ENCODE peak calls at places on chromosomes 12 and 14, in six cellular contexts. One of them, this sample, is unnamed.

GRCh38 chr12:75452675-75453330 is 27.8 kb upstream of the GLIPR1 start:
- DNase-seq in K562: no peak
- DNase-seq in WTC11: no peak
- DNase-seq in H1: no peak
- DNase-seq in HCT116: no peak
- DNase-seq in HepG2: no peak
- DNase-seq in this sample: no peak

GRCh38 chr12:48956279-48957140 is 777 bp downstream of the ARF3 start:
- DNase-seq in K562: peak
- DNase-seq in HepG2: peak
- DNase-seq in H1: peak
- DNase-seq in WTC11: peak
- DNase-seq in HCT116: peak
- DNase-seq in this sample: peak

GRCh38 chr14:53525608-53526007 is 372.5 kb upstream of the DDHD1 start:
- DNase-seq in K562: no peak
- DNase-seq in H1: no peak
- DNase-seq in WTC11: no peak
- DNase-seq in HCT116: no peak
- DNase-seq in HepG2: no peak
- DNase-seq in this sample: no peak

GRCh38 chr14:62759796-62760195 is 285.5 kb downstream of the KCNH5 start:
- DNase-seq in HCT116: no peak
- DNase-seq in K562: no peak
- DNase-seq in HepG2: no peak
- DNase-seq in H1: no peak
- DNase-seq in WTC11: peak
- DNase-seq in this sample: no peak

GRCh38 chr12:2877959-2878732 is 1.1 kb downstream of the RHNO1 start:
- DNase-seq in WTC11: no peak
- DNase-seq in H1: no peak
- DNase-seq in K562: no peak
- DNase-seq in HepG2: no peak
- DNase-seq in HCT116: no peak
- DNase-seq in this sample: no peak

GRCh38 chr12:49279706-49280159 is 14.9 kb downstream of the TUBA1C start:
- DNase-seq in HepG2: peak
- DNase-seq in HCT116: no peak
- DNase-seq in WTC11: no peak
- DNase-seq in H1: no peak
- DNase-seq in K562: no peak
- DNase-seq in this sample: no peak

GRCh38 chr12:102343361-102344121 is 136.8 kb downstream of the IGF1 start:
- DNase-seq in HCT116: no peak
- DNase-seq in K562: peak
- DNase-seq in H1: no peak
- DNase-seq in WTC11: no peak
- DNase-seq in HepG2: peak
- DNase-seq in this sample: no peak

GRCh38 chr12:15627995-15628945 is 160.9 kb downstream of the EPS8 start:
- DNase-seq in WTC11: no peak
- DNase-seq in HCT116: no peak
- DNase-seq in HepG2: peak
- DNase-seq in H1: no peak
- DNase-seq in K562: no peak
- DNase-seq in this sample: no peak

GRCh38 chr12:639566-639965 is 23.7 kb downstream of the NINJ2 start:
- DNase-seq in HepG2: no peak
- DNase-seq in HCT116: no peak
- DNase-seq in H1: no peak
- DNase-seq in WTC11: no peak
- DNase-seq in K562: no peak
- DNase-seq in this sample: no peak

DNA sequence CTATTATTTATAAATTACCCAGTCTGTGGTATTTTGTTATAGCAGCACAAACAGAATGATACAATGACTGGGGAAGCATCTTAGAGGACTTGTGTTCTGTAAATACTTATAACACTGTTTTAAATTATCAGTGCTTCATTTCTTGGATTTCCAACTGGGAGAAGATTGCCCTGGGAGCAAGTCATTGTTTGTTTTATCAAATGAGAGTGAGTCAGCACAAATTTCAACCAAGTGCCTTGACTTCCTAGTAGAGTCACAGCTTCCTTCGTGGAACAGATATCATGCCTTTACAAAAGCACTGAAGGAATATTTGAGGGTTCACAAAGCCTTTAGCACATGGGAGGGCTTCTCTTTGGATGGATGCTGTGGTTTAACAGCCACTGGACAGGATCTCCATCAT is 234.1 kb downstream of the KTN1 start:
- DNase-seq in HepG2: no peak
- DNase-seq in WTC11: no peak
- DNase-seq in HCT116: no peak
- DNase-seq in K562: peak
- DNase-seq in H1: no peak
- DNase-seq in this sample: no peak
- TF ChIP-seq ATF3 in HepG2: no peak
- TF ChIP-seq ATF3 in WTC11: no peak
- TF ChIP-seq ATF3 in HCT116: no peak
- TF ChIP-seq ATF3 in K562: no peak
- TF ChIP-seq ATF3 in H1: no peak
- TF ChIP-seq ATF3 in this sample: no peak

GRCh38 chr12:27552886-27553560 is 29.0 kb downstream of the PPFIBP1 start:
- DNase-seq in H1: no peak
- DNase-seq in WTC11: no peak
- DNase-seq in K562: no peak
- DNase-seq in HepG2: peak
- DNase-seq in HCT116: no peak
- DNase-seq in this sample: no peak

GRCh38 chr12:27554003-27554402 is 30.0 kb downstream of the PPFIBP1 start:
- DNase-seq in H1: no peak
- DNase-seq in HepG2: no peak
- DNase-seq in HCT116: no peak
- DNase-seq in K562: no peak
- DNase-seq in WTC11: no peak
- DNase-seq in this sample: no peak

GRCh38 chr12:27555316-27555715 is 31.3 kb downstream of the PPFIBP1 start:
- DNase-seq in K562: no peak
- DNase-seq in H1: no peak
- DNase-seq in WTC11: no peak
- DNase-seq in HepG2: no peak
- DNase-seq in HCT116: no peak
- DNase-seq in this sample: no peak

GRCh38 chr12:27554421-27555186 is 30.6 kb downstream of the PPFIBP1 start:
- DNase-seq in WTC11: no peak
- DNase-seq in HCT116: no peak
- DNase-seq in HepG2: no peak
- DNase-seq in H1: no peak
- DNase-seq in K562: no peak
- DNase-seq in this sample: no peak

GRCh38 chr12:27555928-27556778 is 32.1 kb downstream of the PPFIBP1 start:
- DNase-seq in H1: no peak
- DNase-seq in HCT116: no peak
- DNase-seq in HepG2: no peak
- DNase-seq in WTC11: no peak
- DNase-seq in K562: no peak
- DNase-seq in this sample: no peak
- TF ChIP-seq ATF3 in H1: no peak
- TF ChIP-seq ATF3 in HCT116: no peak
- TF ChIP-seq ATF3 in HepG2: no peak
- TF ChIP-seq ATF3 in WTC11: no peak
- TF ChIP-seq ATF3 in K562: no peak
- TF ChIP-seq ATF3 in this sample: no peak

GRCh38 chr12:50642755-50643154 is 121.1 kb upstream of the ATF1 start:
- DNase-seq in K562: no peak
- DNase-seq in HepG2: no peak
- DNase-seq in WTC11: no peak
- DNase-seq in H1: no peak
- DNase-seq in HCT116: no peak
- DNase-seq in this sample: no peak

GRCh38 chr12:50641566-50641965 is 122.3 kb upstream of the ATF1 start:
- DNase-seq in HepG2: no peak
- DNase-seq in WTC11: peak
- DNase-seq in K562: peak
- DNase-seq in HCT116: no peak
- DNase-seq in H1: no peak
- DNase-seq in this sample: no peak

GRCh38 chr12:50640321-50640939 is 123.5 kb upstream of the ATF1 start:
- DNase-seq in WTC11: no peak
- DNase-seq in HCT116: no peak
- DNase-seq in H1: no peak
- DNase-seq in K562: no peak
- DNase-seq in HepG2: no peak
- DNase-seq in this sample: no peak

GRCh38 chr12:50639721-50640120 is 124.2 kb upstream of the ATF1 start:
- DNase-seq in H1: no peak
- DNase-seq in HepG2: no peak
- DNase-seq in HCT116: no peak
- DNase-seq in WTC11: no peak
- DNase-seq in K562: no peak
- DNase-seq in this sample: no peak

GRCh38 chr12:50642035-50642451 is 121.9 kb upstream of the ATF1 start:
- DNase-seq in WTC11: no peak
- DNase-seq in K562: peak
- DNase-seq in H1: no peak
- DNase-seq in HCT116: no peak
- DNase-seq in HepG2: peak
- DNase-seq in this sample: no peak
- TF ChIP-seq ATF3 in WTC11: no peak
- TF ChIP-seq ATF3 in K562: no peak
- TF ChIP-seq ATF3 in H1: no peak
- TF ChIP-seq ATF3 in HCT116: no peak
- TF ChIP-seq ATF3 in HepG2: no peak
- TF ChIP-seq ATF3 in this sample: no peak

DNA sequence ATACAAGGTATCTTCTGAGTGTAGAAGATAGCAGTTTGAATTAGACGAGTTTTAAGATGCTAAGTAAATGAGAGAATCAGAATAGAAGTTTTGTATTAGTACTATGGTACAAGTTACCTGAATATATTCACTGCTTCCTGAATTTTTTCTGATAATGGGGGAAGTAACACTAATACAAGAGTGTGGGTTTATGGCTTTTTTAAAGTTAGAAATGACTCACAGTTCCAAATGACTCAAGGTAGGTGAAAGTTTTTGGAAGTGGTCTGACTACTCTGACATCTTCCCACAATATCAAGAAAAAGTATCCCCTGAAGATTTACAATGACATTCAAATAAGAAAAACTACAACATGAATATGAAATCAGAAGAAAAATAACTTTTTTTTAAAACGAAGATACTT is 123.7 kb upstream of the GARIN6 start:
- DNase-seq in WTC11: no peak
- DNase-seq in K562: no peak
- DNase-seq in H1: no peak
- DNase-seq in HepG2: no peak
- DNase-seq in HCT116: no peak
- DNase-seq in this sample: no peak
- TF ChIP-seq ATF3 in WTC11: no peak
- TF ChIP-seq ATF3 in K562: no peak
- TF ChIP-seq ATF3 in H1: no peak
- TF ChIP-seq ATF3 in HepG2: no peak
- TF ChIP-seq ATF3 in HCT116: no peak
- TF ChIP-seq ATF3 in this sample: no peak

This sample was measured in GM12878.